ENCODE peak calls at places on chromosomes 11 and 22, in eight cellular contexts. L, R, S, K, E, Q, A and O are unnamed samples.

GRCh38 chr11:102197759-102198158 is 87.5 kb downstream of the YAP1 start:
- DNase-seq in Q (no peak), R (no peak), E (no peak), S (no peak), A (no peak), K (no peak), L (no peak), O (no peak)

GRCh38 chr11:70326843-70327242 is 56.4 kb downstream of the PPFIA1 start:
- DNase-seq in S (no peak), Q (no peak), A (no peak), L (no peak), K (no peak), R (no peak), E (no peak), O (no peak)

GRCh38 chr11:111871693-111872161 is 346 bp upstream of the ALG9 start:
- DNase-seq in A (no peak), Q (no peak), E (no peak), K (peak), L (no peak), R (no peak), S (no peak), O (no peak)

GRCh38 chr11:107385361-107385982 is 72.2 kb downstream of the CWF19L2 start:
- DNase-seq in Q (no peak), R (peak), A (no peak), E (peak), S (no peak), L (no peak), K (peak), O (no peak)

GRCh38 chr11:72925656-72926055 is 111.4 kb downstream of the ATG16L2 start:
- DNase-seq in R (no peak), A (no peak), S (no peak), L (no peak), Q (no peak), K (no peak), E (no peak), O (no peak)

GRCh38 chr22:49303061-49303735 is 524.5 kb downstream of the BRD1 start:
- DNase-seq in R (no peak), Q (no peak), A (no peak), L (no peak), K (no peak), S (no peak), E (no peak), O (no peak)

GRCh38 chr11:17541330-17541885 is 2.8 kb downstream of the USH1C start:
- DNase-seq in S (peak), E (peak), R (no peak), L (no peak), K (no peak), Q (no peak), A (no peak), O (no peak)

GRCh38 chr11:102946237-102946636 is 9.3 kb downstream of the MMP13 start:
- DNase-seq in L (no peak), Q (no peak), R (no peak), A (no peak), E (no peak), S (no peak), K (no peak), O (no peak)

GRCh38 chr22:24571266-24571665 is 15.5 kb downstream of the SNRPD3 start:
- DNase-seq in S (no peak), R (no peak), Q (no peak), L (no peak), K (no peak), E (no peak), A (no peak), O (no peak)

GRCh38 chr22:24925586-24926427 is 20.7 kb downstream of the LHFPL7 start:
- DNase-seq in S (no peak), E (no peak), R (no peak), Q (no peak), A (no peak), K (no peak), L (no peak), O (no peak)

GRCh38 chr11:12163181-12163841 is 52.9 kb downstream of the MICAL2 start:
- DNase-seq in K (peak), E (peak), L (no peak), A (no peak), R (peak), Q (peak), S (no peak), O (no peak)

GRCh38 chr11:16169541-16169940 is 186.8 kb downstream of the SOX6 start:
- DNase-seq in E (peak), R (no peak), A (no peak), Q (no peak), L (no peak), K (no peak), S (no peak), O (no peak)